ENCODE peak calls at places on chromosomes 4 and X, in eight cellular contexts. One of them, this sample, is unnamed.

GRCh38 chr4:89295415-89295927 is 12.1 kb downstream of the GPRIN3 start:
- DNase-seq in HFF-Myc: no peak
- DNase-seq in fibroblast of lung: no peak
- DNase-seq in psoas muscle: no peak
- DNase-seq in pancreas: no peak
- DNase-seq in lower leg skin: no peak
- DNase-seq in dorsolateral prefrontal cortex: no peak
- DNase-seq in CD8-positive, alpha-beta T cell: no peak
- DNase-seq in this sample: no peak

GRCh38 chr4:106329027-106329618 is 12.8 kb downstream of the AIMP1 start:
- DNase-seq in HFF-Myc: no peak
- DNase-seq in fibroblast of lung: peak; percentile 60
- DNase-seq in psoas muscle: no peak
- DNase-seq in pancreas: no peak
- DNase-seq in lower leg skin: no peak
- DNase-seq in dorsolateral prefrontal cortex: no peak
- DNase-seq in CD8-positive, alpha-beta T cell: no peak
- DNase-seq in this sample: no peak

GRCh38 chr4:135385830-135386581 is 1184.4 kb upstream of the PABPC4L start:
- DNase-seq in HFF-Myc: no peak
- DNase-seq in fibroblast of lung: no peak
- DNase-seq in psoas muscle: no peak
- DNase-seq in pancreas: no peak
- DNase-seq in lower leg skin: no peak
- DNase-seq in dorsolateral prefrontal cortex: no peak
- DNase-seq in CD8-positive, alpha-beta T cell: no peak
- DNase-seq in this sample: no peak

GRCh38 chr4:89814362-89814761 is 22.6 kb downstream of the SNCA start:
- DNase-seq in HFF-Myc: no peak
- DNase-seq in fibroblast of lung: no peak
- DNase-seq in psoas muscle: no peak
- DNase-seq in pancreas: no peak
- DNase-seq in lower leg skin: no peak
- DNase-seq in dorsolateral prefrontal cortex: no peak
- DNase-seq in CD8-positive, alpha-beta T cell: no peak
- DNase-seq in this sample: no peak

GRCh38 chrX:39931554-39932282 is 166.0 kb downstream of the BCOR start:
- DNase-seq in HFF-Myc: no peak
- DNase-seq in fibroblast of lung: peak; percentile 6
- DNase-seq in psoas muscle: no peak
- DNase-seq in pancreas: no peak
- DNase-seq in lower leg skin: no peak
- DNase-seq in dorsolateral prefrontal cortex: no peak
- DNase-seq in CD8-positive, alpha-beta T cell: no peak
- DNase-seq in this sample: no peak

GRCh38 chr4:111689214-111689613 is 456.0 kb upstream of the FAM241A start:
- DNase-seq in HFF-Myc: no peak
- DNase-seq in fibroblast of lung: peak; percentile 51
- DNase-seq in psoas muscle: no peak
- DNase-seq in pancreas: no peak
- DNase-seq in lower leg skin: no peak
- DNase-seq in dorsolateral prefrontal cortex: no peak
- DNase-seq in CD8-positive, alpha-beta T cell: no peak
- DNase-seq in this sample: no peak

GRCh38 chr4:147101678-147102077 is 156.0 kb upstream of the TTC29 start:
- DNase-seq in HFF-Myc: no peak
- DNase-seq in fibroblast of lung: no peak
- DNase-seq in psoas muscle: no peak
- DNase-seq in pancreas: no peak
- DNase-seq in lower leg skin: no peak
- DNase-seq in dorsolateral prefrontal cortex: no peak
- DNase-seq in CD8-positive, alpha-beta T cell: no peak
- DNase-seq in this sample: no peak

GRCh38 chrX:1450381-1451161 is 2.1 kb downstream of the ASMTL start:
- DNase-seq in HFF-Myc: no peak
- DNase-seq in fibroblast of lung: no peak
- DNase-seq in psoas muscle: no peak
- DNase-seq in pancreas: peak; percentile 60
- DNase-seq in lower leg skin: peak; percentile 65
- DNase-seq in dorsolateral prefrontal cortex: no peak
- DNase-seq in CD8-positive, alpha-beta T cell: peak; percentile 9
- DNase-seq in this sample: no peak

GRCh38 chr4:88219099-88219498 is 60.7 kb upstream of the ABCG2 start:
- DNase-seq in HFF-Myc: peak; percentile 20
- DNase-seq in fibroblast of lung: peak; percentile 76
- DNase-seq in psoas muscle: no peak
- DNase-seq in pancreas: no peak
- DNase-seq in lower leg skin: no peak
- DNase-seq in dorsolateral prefrontal cortex: no peak
- DNase-seq in CD8-positive, alpha-beta T cell: no peak
- DNase-seq in this sample: no peak

GRCh38 chr4:2689825-2690700 is 66.1 kb downstream of the TNIP2 start:
- DNase-seq in HFF-Myc: no peak
- DNase-seq in fibroblast of lung: no peak
- DNase-seq in psoas muscle: peak; percentile 27
- DNase-seq in pancreas: no peak
- DNase-seq in lower leg skin: peak; percentile 74
- DNase-seq in dorsolateral prefrontal cortex: no peak
- DNase-seq in CD8-positive, alpha-beta T cell: peak; percentile 39
- DNase-seq in this sample: no peak

GRCh38 chrX:83845397-83845796 is 15.5 kb upstream of the CYLC1 start:
- DNase-seq in HFF-Myc: no peak
- DNase-seq in fibroblast of lung: peak; percentile 9
- DNase-seq in psoas muscle: no peak
- DNase-seq in pancreas: no peak
- DNase-seq in lower leg skin: no peak
- DNase-seq in dorsolateral prefrontal cortex: no peak
- DNase-seq in CD8-positive, alpha-beta T cell: no peak
- DNase-seq in this sample: no peak

GRCh38 chrX:109709129-109709631 is 23.9 kb downstream of the ACSL4 start:
- DNase-seq in HFF-Myc: no peak
- DNase-seq in fibroblast of lung: peak; percentile 66
- DNase-seq in psoas muscle: no peak
- DNase-seq in pancreas: no peak
- DNase-seq in lower leg skin: no peak
- DNase-seq in dorsolateral prefrontal cortex: no peak
- DNase-seq in CD8-positive, alpha-beta T cell: no peak
- DNase-seq in this sample: no peak

GRCh38 chr4:28357985-28358384 is 1497.3 kb downstream of the STIM2 start:
- DNase-seq in HFF-Myc: no peak
- DNase-seq in fibroblast of lung: peak; percentile 37
- DNase-seq in psoas muscle: no peak
- DNase-seq in pancreas: no peak
- DNase-seq in lower leg skin: no peak
- DNase-seq in dorsolateral prefrontal cortex: peak; percentile 6
- DNase-seq in CD8-positive, alpha-beta T cell: no peak
- DNase-seq in this sample: no peak

GRCh38 chrX:103063918-103064434 is at the start of gene BEX1:
- DNase-seq in HFF-Myc: no peak
- DNase-seq in fibroblast of lung: peak; percentile 32
- DNase-seq in psoas muscle: no peak
- DNase-seq in pancreas: peak; percentile 91
- DNase-seq in lower leg skin: no peak
- DNase-seq in dorsolateral prefrontal cortex: peak; percentile 88
- DNase-seq in CD8-positive, alpha-beta T cell: no peak
- DNase-seq in this sample: no peak

GRCh38 chrX:12981880-12982279 is 7.0 kb downstream of the TMSB4X start:
- DNase-seq in HFF-Myc: no peak
- DNase-seq in fibroblast of lung: no peak
- DNase-seq in psoas muscle: no peak
- DNase-seq in pancreas: no peak
- DNase-seq in lower leg skin: no peak
- DNase-seq in dorsolateral prefrontal cortex: no peak
- DNase-seq in CD8-positive, alpha-beta T cell: no peak
- DNase-seq in this sample: no peak

GRCh38 chr4:19776021-19776459 is 475.7 kb upstream of the SLIT2 start:
- DNase-seq in HFF-Myc: no peak
- DNase-seq in fibroblast of lung: peak; percentile 53
- DNase-seq in psoas muscle: no peak
- DNase-seq in pancreas: no peak
- DNase-seq in lower leg skin: no peak
- DNase-seq in dorsolateral prefrontal cortex: no peak
- DNase-seq in CD8-positive, alpha-beta T cell: no peak
- DNase-seq in this sample: no peak

GRCh38 chr4:100366213-100366612 is 151.6 kb downstream of the EMCN start:
- DNase-seq in HFF-Myc: no peak
- DNase-seq in fibroblast of lung: no peak
- DNase-seq in psoas muscle: no peak
- DNase-seq in pancreas: no peak
- DNase-seq in lower leg skin: no peak
- DNase-seq in dorsolateral prefrontal cortex: no peak
- DNase-seq in CD8-positive, alpha-beta T cell: no peak
- DNase-seq in this sample: no peak

GRCh38 chrX:124282580-124282979 is 49.9 kb upstream of the TEX13D start:
- DNase-seq in HFF-Myc: no peak
- DNase-seq in fibroblast of lung: no peak
- DNase-seq in psoas muscle: no peak
- DNase-seq in pancreas: no peak
- DNase-seq in lower leg skin: no peak
- DNase-seq in dorsolateral prefrontal cortex: no peak
- DNase-seq in CD8-positive, alpha-beta T cell: no peak
- DNase-seq in this sample: no peak

GRCh38 chr4:105288121-105288520 is 141.4 kb downstream of the TET2 start:
- DNase-seq in HFF-Myc: no peak
- DNase-seq in fibroblast of lung: no peak
- DNase-seq in psoas muscle: no peak
- DNase-seq in pancreas: no peak
- DNase-seq in lower leg skin: no peak
- DNase-seq in dorsolateral prefrontal cortex: no peak
- DNase-seq in CD8-positive, alpha-beta T cell: no peak
- DNase-seq in this sample: no peak

GRCh38 chr4:3291969-3292570 is 751 bp upstream of the RGS12 start:
- DNase-seq in HFF-Myc: no peak
- DNase-seq in fibroblast of lung: peak; percentile 20
- DNase-seq in psoas muscle: peak; percentile 74
- DNase-seq in pancreas: peak; percentile 90
- DNase-seq in lower leg skin: peak; percentile 92
- DNase-seq in dorsolateral prefrontal cortex: peak; percentile 50
- DNase-seq in CD8-positive, alpha-beta T cell: no peak
- DNase-seq in this sample: no peak

GRCh38 chrX:56793533-56794320 is 64.7 kb downstream of the NBDY start:
- DNase-seq in HFF-Myc: no peak
- DNase-seq in fibroblast of lung: no peak
- DNase-seq in psoas muscle: no peak
- DNase-seq in pancreas: no peak
- DNase-seq in lower leg skin: no peak
- DNase-seq in dorsolateral prefrontal cortex: peak; percentile 32
- DNase-seq in CD8-positive, alpha-beta T cell: no peak
- DNase-seq in this sample: no peak

GRCh38 chr4:156941940-156942548 is 29.6 kb downstream of the PDGFC start:
- DNase-seq in HFF-Myc: peak; percentile 80
- DNase-seq in fibroblast of lung: peak; percentile 97
- DNase-seq in psoas muscle: no peak
- DNase-seq in pancreas: peak; percentile 33
- DNase-seq in lower leg skin: no peak
- DNase-seq in dorsolateral prefrontal cortex: no peak
- DNase-seq in CD8-positive, alpha-beta T cell: no peak
- DNase-seq in this sample: no peak

GRCh38 chrX:117996918-117997480 is 119.6 kb downstream of the KLHL13 start:
- DNase-seq in HFF-Myc: no peak
- DNase-seq in fibroblast of lung: peak; percentile 23
- DNase-seq in psoas muscle: no peak
- DNase-seq in pancreas: no peak
- DNase-seq in lower leg skin: no peak
- DNase-seq in dorsolateral prefrontal cortex: no peak
- DNase-seq in CD8-positive, alpha-beta T cell: no peak
- DNase-seq in this sample: no peak
- TF ChIP-seq CTCF in HFF-Myc: peak; percentile 18
- TF ChIP-seq CTCF in fibroblast of lung: peak; percentile 47
- TF ChIP-seq CTCF in psoas muscle: peak; percentile 18
- TF ChIP-seq CTCF in pancreas: no peak
- TF ChIP-seq CTCF in lower leg skin: no peak
- TF ChIP-seq CTCF in dorsolateral prefrontal cortex: peak; percentile 30
- TF ChIP-seq CTCF in CD8-positive, alpha-beta T cell: no peak
- TF ChIP-seq CTCF in this sample: no peak

GRCh38 chr4:11949355-11949754 is 520.7 kb upstream of the HS3ST1 start:
- DNase-seq in HFF-Myc: no peak
- DNase-seq in fibroblast of lung: no peak
- DNase-seq in psoas muscle: no peak
- DNase-seq in pancreas: no peak
- DNase-seq in lower leg skin: no peak
- DNase-seq in dorsolateral prefrontal cortex: no peak
- DNase-seq in CD8-positive, alpha-beta T cell: no peak
- DNase-seq in this sample: no peak

DNA sequence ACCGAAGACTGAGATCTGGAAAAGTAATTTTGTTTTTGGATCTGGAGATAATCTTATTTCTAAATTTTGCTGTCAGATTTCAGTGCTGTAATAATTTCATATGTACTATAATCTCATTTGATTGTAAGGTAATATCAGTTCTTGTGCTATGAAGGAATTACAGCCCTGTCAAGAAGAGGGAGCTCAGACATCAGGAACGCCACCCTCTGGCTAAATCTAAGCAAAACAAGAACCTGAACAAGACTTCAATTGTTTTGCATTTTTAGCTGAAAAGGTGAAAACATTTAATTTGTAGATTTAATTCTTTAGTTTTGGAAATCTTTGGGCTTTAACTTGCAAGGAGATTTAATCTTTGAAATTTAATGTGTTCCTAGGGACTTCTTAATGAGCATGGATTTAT is 525.4 kb upstream of the HS3ST1 start:
- DNase-seq in HFF-Myc: no peak
- DNase-seq in fibroblast of lung: peak; percentile 54
- DNase-seq in psoas muscle: no peak
- DNase-seq in pancreas: no peak
- DNase-seq in lower leg skin: no peak
- DNase-seq in dorsolateral prefrontal cortex: no peak
- DNase-seq in CD8-positive, alpha-beta T cell: no peak
- DNase-seq in this sample: no peak
- TF ChIP-seq CTCF in HFF-Myc: no peak
- TF ChIP-seq CTCF in fibroblast of lung: no peak
- TF ChIP-seq CTCF in psoas muscle: peak; percentile 12
- TF ChIP-seq CTCF in pancreas: no peak
- TF ChIP-seq CTCF in lower leg skin: no peak
- TF ChIP-seq CTCF in dorsolateral prefrontal cortex: no peak
- TF ChIP-seq CTCF in CD8-positive, alpha-beta T cell: no peak
- TF ChIP-seq CTCF in this sample: no peak

GRCh38 chr4:11817088-11817487 is 388.4 kb upstream of the HS3ST1 start:
- DNase-seq in HFF-Myc: no peak
- DNase-seq in fibroblast of lung: no peak
- DNase-seq in psoas muscle: no peak
- DNase-seq in pancreas: no peak
- DNase-seq in lower leg skin: no peak
- DNase-seq in dorsolateral prefrontal cortex: no peak
- DNase-seq in CD8-positive, alpha-beta T cell: no peak
- DNase-seq in this sample: no peak
- TF ChIP-seq CTCF in HFF-Myc: no peak
- TF ChIP-seq CTCF in fibroblast of lung: no peak
- TF ChIP-seq CTCF in psoas muscle: no peak
- TF ChIP-seq CTCF in pancreas: no peak
- TF ChIP-seq CTCF in lower leg skin: no peak
- TF ChIP-seq CTCF in dorsolateral prefrontal cortex: no peak
- TF ChIP-seq CTCF in CD8-positive, alpha-beta T cell: no peak
- TF ChIP-seq CTCF in this sample: no peak

GRCh38 chr4:140575489-140575888 is 6.7 kb upstream of the UCP1 start:
- DNase-seq in HFF-Myc: no peak
- DNase-seq in fibroblast of lung: no peak
- DNase-seq in psoas muscle: no peak
- DNase-seq in pancreas: no peak
- DNase-seq in lower leg skin: no peak
- DNase-seq in dorsolateral prefrontal cortex: no peak
- DNase-seq in CD8-positive, alpha-beta T cell: no peak
- DNase-seq in this sample: no peak

GRCh38 chr4:140581078-140581477 is 12.3 kb upstream of the UCP1 start:
- DNase-seq in HFF-Myc: no peak
- DNase-seq in fibroblast of lung: no peak
- DNase-seq in psoas muscle: no peak
- DNase-seq in pancreas: no peak
- DNase-seq in lower leg skin: no peak
- DNase-seq in dorsolateral prefrontal cortex: no peak
- DNase-seq in CD8-positive, alpha-beta T cell: no peak
- DNase-seq in this sample: no peak

GRCh38 chr4:140579278-140579677 is 10.5 kb upstream of the UCP1 start:
- DNase-seq in HFF-Myc: no peak
- DNase-seq in fibroblast of lung: no peak
- DNase-seq in psoas muscle: no peak
- DNase-seq in pancreas: no peak
- DNase-seq in lower leg skin: no peak
- DNase-seq in dorsolateral prefrontal cortex: no peak
- DNase-seq in CD8-positive, alpha-beta T cell: no peak
- DNase-seq in this sample: no peak
- TF ChIP-seq CTCF in HFF-Myc: no peak
- TF ChIP-seq CTCF in fibroblast of lung: no peak
- TF ChIP-seq CTCF in psoas muscle: no peak
- TF ChIP-seq CTCF in pancreas: no peak
- TF ChIP-seq CTCF in lower leg skin: no peak
- TF ChIP-seq CTCF in dorsolateral prefrontal cortex: no peak
- TF ChIP-seq CTCF in CD8-positive, alpha-beta T cell: no peak
- TF ChIP-seq CTCF in this sample: no peak